ENCODE peak calls at places on chromosomes 16 and 17, in five cellular contexts. One of them, this sample, is unnamed.

GRCh38 chr17:42891539-42892152 is 9.0 kb upstream of the G6PC1 start:
- DNase-seq in OCI-LY7: no peak
- DNase-seq in GM23338: peak; percentile 57
- DNase-seq in SK-N-SH: no peak
- DNase-seq in neural progenitor cell: peak; percentile 33
- DNase-seq in this sample: no peak

GRCh38 chr16:51193879-51194278 is 42.8 kb upstream of the SALL1 start:
- DNase-seq in SK-N-SH: no peak
- DNase-seq in GM23338: no peak
- DNase-seq in OCI-LY7: no peak
- DNase-seq in neural progenitor cell: no peak
- DNase-seq in this sample: no peak

GRCh38 chr17:57615836-57616235 is 129.3 kb downstream of the CCDC182 start:
- DNase-seq in neural progenitor cell: no peak
- DNase-seq in GM23338: no peak
- DNase-seq in SK-N-SH: no peak
- DNase-seq in OCI-LY7: no peak
- DNase-seq in this sample: no peak

GRCh38 chr16:4604401-4604800 is 10.3 kb downstream of the UBALD1 start:
- DNase-seq in OCI-LY7: no peak
- DNase-seq in neural progenitor cell: no peak
- DNase-seq in SK-N-SH: peak; percentile 35
- DNase-seq in GM23338: no peak
- DNase-seq in this sample: no peak

GRCh38 chr17:49459401-49459984 is 35.6 kb upstream of the NGFR start:
- DNase-seq in neural progenitor cell: no peak
- DNase-seq in SK-N-SH: no peak
- DNase-seq in GM23338: peak; percentile 66
- DNase-seq in OCI-LY7: no peak
- DNase-seq in this sample: no peak

GRCh38 chr17:42199411-42200011 is 5.2 kb upstream of the GHDC start:
- DNase-seq in SK-N-SH: no peak
- DNase-seq in neural progenitor cell: no peak
- DNase-seq in GM23338: no peak
- DNase-seq in OCI-LY7: no peak
- DNase-seq in this sample: no peak

GRCh38 chr17:71438631-71439146 is 682.1 kb upstream of the SOX9 start:
- DNase-seq in SK-N-SH: peak; percentile 56
- DNase-seq in OCI-LY7: no peak
- DNase-seq in neural progenitor cell: no peak
- DNase-seq in GM23338: no peak
- DNase-seq in this sample: peak; percentile 97

GRCh38 chr16:23104032-23104955 is 45.0 kb downstream of the USP31 start:
- DNase-seq in neural progenitor cell: no peak
- DNase-seq in OCI-LY7: no peak
- DNase-seq in SK-N-SH: no peak
- DNase-seq in GM23338: no peak
- DNase-seq in this sample: no peak

GRCh38 chr17:46800573-46800972 is 17.9 kb downstream of the WNT3 start:
- DNase-seq in OCI-LY7: no peak
- DNase-seq in SK-N-SH: no peak
- DNase-seq in neural progenitor cell: no peak
- DNase-seq in GM23338: no peak
- DNase-seq in this sample: no peak

GRCh38 chr16:48542020-48542473 is 67.9 kb downstream of the N4BP1 start:
- DNase-seq in GM23338: peak; percentile 36
- DNase-seq in OCI-LY7: peak; percentile 38
- DNase-seq in SK-N-SH: peak; percentile 78
- DNase-seq in neural progenitor cell: peak; percentile 47
- DNase-seq in this sample: peak; percentile 37

GRCh38 chr17:27381007-27381501 is 75.2 kb upstream of the KSR1 start:
- DNase-seq in SK-N-SH: peak; percentile 89
- DNase-seq in OCI-LY7: peak; percentile 70
- DNase-seq in neural progenitor cell: peak; percentile 80
- DNase-seq in GM23338: peak; percentile 95
- DNase-seq in this sample: peak; percentile 43

GRCh38 chr17:53628011-53628410 is 194.7 kb upstream of the KIF2B start:
- DNase-seq in SK-N-SH: no peak
- DNase-seq in neural progenitor cell: no peak
- DNase-seq in OCI-LY7: no peak
- DNase-seq in GM23338: no peak
- DNase-seq in this sample: peak; percentile 33

GRCh38 chr16:88928405-88929375 is 48.3 kb downstream of the CBFA2T3 start:
- DNase-seq in SK-N-SH: no peak
- DNase-seq in OCI-LY7: no peak
- DNase-seq in GM23338: no peak
- DNase-seq in neural progenitor cell: no peak
- DNase-seq in this sample: no peak

GRCh38 chr16:13733561-13733960 is 186.4 kb upstream of the ERCC4 start:
- DNase-seq in neural progenitor cell: no peak
- DNase-seq in GM23338: no peak
- DNase-seq in SK-N-SH: no peak
- DNase-seq in OCI-LY7: no peak
- DNase-seq in this sample: no peak

GRCh38 chr16:2971985-2972784 is 3.0 kb downstream of the PAQR4 start:
- DNase-seq in GM23338: no peak
- DNase-seq in OCI-LY7: no peak
- DNase-seq in neural progenitor cell: no peak
- DNase-seq in SK-N-SH: no peak
- DNase-seq in this sample: no peak

GRCh38 chr17:6306820-6307219 is 128.1 kb downstream of the AIPL1 start:
- DNase-seq in neural progenitor cell: peak; percentile 31
- DNase-seq in SK-N-SH: no peak
- DNase-seq in OCI-LY7: no peak
- DNase-seq in GM23338: no peak
- DNase-seq in this sample: peak; percentile 5

GRCh38 chr16:67844441-67844840 is 2.3 kb upstream of the NUTF2 start:
- DNase-seq in neural progenitor cell: peak; percentile 50
- DNase-seq in GM23338: peak; percentile 27
- DNase-seq in OCI-LY7: peak; percentile 23
- DNase-seq in SK-N-SH: no peak
- DNase-seq in this sample: peak; percentile 18

GRCh38 chr17:8444506-8444905 is 8.8 kb downstream of the NDEL1 start:
- DNase-seq in neural progenitor cell: no peak
- DNase-seq in SK-N-SH: no peak
- DNase-seq in OCI-LY7: no peak
- DNase-seq in GM23338: no peak
- DNase-seq in this sample: no peak

GRCh38 chr16:63461248-63461841 is 1425.1 kb upstream of the CDH8 start:
- DNase-seq in GM23338: peak; percentile 75
- DNase-seq in SK-N-SH: peak; percentile 18
- DNase-seq in OCI-LY7: peak; percentile 45
- DNase-seq in neural progenitor cell: peak; percentile 73
- DNase-seq in this sample: peak; percentile 59

GRCh38 chr17:57574040-57574513 is 171.0 kb downstream of the CCDC182 start:
- DNase-seq in OCI-LY7: no peak
- DNase-seq in SK-N-SH: no peak
- DNase-seq in neural progenitor cell: no peak
- DNase-seq in GM23338: no peak
- DNase-seq in this sample: peak; percentile 62

GRCh38 chr17:42016952-42017865 is at the start of gene DNAJC7:
- DNase-seq in neural progenitor cell: peak; percentile 97
- DNase-seq in SK-N-SH: peak; percentile 94
- DNase-seq in OCI-LY7: peak; percentile 96
- DNase-seq in GM23338: peak; percentile 97
- DNase-seq in this sample: peak; percentile 81

GRCh38 chr17:49249292-49249794 is 18.8 kb upstream of the PHOSPHO1 start:
- DNase-seq in SK-N-SH: no peak
- DNase-seq in GM23338: no peak
- DNase-seq in OCI-LY7: no peak
- DNase-seq in neural progenitor cell: no peak
- DNase-seq in this sample: peak; percentile 32

GRCh38 chr16:85609539-85609938 is 3.6 kb upstream of the GSE1 start:
- DNase-seq in neural progenitor cell: no peak
- DNase-seq in OCI-LY7: no peak
- DNase-seq in GM23338: no peak
- DNase-seq in SK-N-SH: no peak
- DNase-seq in this sample: no peak
- H4K20me1 ChIP-seq in neural progenitor cell: peaks cover 33% of the 10 kb centered on the region
- H4K20me1 ChIP-seq in OCI-LY7: no peaks in the 10 kb centered on the region
- H4K20me1 ChIP-seq in GM23338: no peaks in the 10 kb centered on the region
- H4K20me1 ChIP-seq in SK-N-SH: peaks cover 26% of the 10 kb centered on the region
- H4K20me1 ChIP-seq in this sample: no peaks in the 10 kb centered on the region

GRCh38 chr16:65123846-65124513 is 2.1 kb upstream of the CDH11 start:
- DNase-seq in SK-N-SH: no peak
- DNase-seq in OCI-LY7: no peak
- DNase-seq in neural progenitor cell: peak; percentile 14
- DNase-seq in GM23338: peak; percentile 12
- DNase-seq in this sample: no peak

GRCh38 chr16:65126845-65127624 is 5.2 kb upstream of the CDH11 start:
- DNase-seq in neural progenitor cell: no peak
- DNase-seq in OCI-LY7: no peak
- DNase-seq in SK-N-SH: no peak
- DNase-seq in GM23338: peak; percentile 26
- DNase-seq in this sample: no peak

GRCh38 chr16:65124596-65124995 is 2.7 kb upstream of the CDH11 start:
- DNase-seq in GM23338: no peak
- DNase-seq in neural progenitor cell: no peak
- DNase-seq in SK-N-SH: no peak
- DNase-seq in OCI-LY7: no peak
- DNase-seq in this sample: no peak

GRCh38 chr16:65125322-65125721 is 3.5 kb upstream of the CDH11 start:
- DNase-seq in neural progenitor cell: no peak
- DNase-seq in SK-N-SH: no peak
- DNase-seq in OCI-LY7: no peak
- DNase-seq in GM23338: no peak
- DNase-seq in this sample: no peak

DNA sequence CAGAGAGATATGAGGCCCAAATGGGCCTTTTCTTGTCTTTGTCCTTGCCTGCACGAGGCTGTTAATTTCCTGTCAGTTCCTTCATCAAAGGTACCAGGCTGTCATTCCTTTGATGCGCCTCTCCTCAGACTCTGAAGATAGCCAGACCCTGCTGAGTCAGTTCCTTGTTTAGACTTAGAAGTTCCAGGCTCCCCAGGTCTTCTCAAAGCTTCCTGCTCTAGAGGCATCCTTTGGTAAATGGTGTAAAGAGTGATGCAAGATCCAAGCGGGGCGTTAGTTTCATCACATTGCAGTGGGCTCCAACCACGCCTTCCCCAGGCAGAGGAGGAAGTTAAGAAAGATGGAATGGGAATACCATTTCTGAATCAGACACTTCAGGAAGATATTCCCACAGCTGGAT is 4.0 kb upstream of the CDH11 start:
- DNase-seq in OCI-LY7: no peak
- DNase-seq in SK-N-SH: no peak
- DNase-seq in neural progenitor cell: no peak
- DNase-seq in GM23338: no peak
- DNase-seq in this sample: no peak
- TF ChIP-seq EZH2phosphoT487 in OCI-LY7: no peak
- TF ChIP-seq EZH2phosphoT487 in SK-N-SH: no peak
- TF ChIP-seq EZH2phosphoT487 in neural progenitor cell: no peak
- TF ChIP-seq EZH2phosphoT487 in GM23338: no peak
- TF ChIP-seq EZH2phosphoT487 in this sample: no peak

GRCh38 chr16:87538594-87538993 is 45.8 kb upstream of the ZCCHC14 start:
- DNase-seq in SK-N-SH: no peak
- DNase-seq in GM23338: no peak
- DNase-seq in OCI-LY7: no peak
- DNase-seq in neural progenitor cell: no peak
- DNase-seq in this sample: no peak

GRCh38 chr16:87536795-87537142 is 43.9 kb upstream of the ZCCHC14 start:
- DNase-seq in OCI-LY7: no peak
- DNase-seq in GM23338: no peak
- DNase-seq in neural progenitor cell: no peak
- DNase-seq in SK-N-SH: no peak
- DNase-seq in this sample: no peak

GRCh38 chr16:87535855-87536794 is 43.3 kb upstream of the ZCCHC14 start:
- DNase-seq in neural progenitor cell: no peak
- DNase-seq in SK-N-SH: no peak
- DNase-seq in OCI-LY7: no peak
- DNase-seq in GM23338: peak; percentile 87
- DNase-seq in this sample: no peak

GRCh38 chr16:87539113-87539512 is 46.3 kb upstream of the ZCCHC14 start:
- DNase-seq in OCI-LY7: no peak
- DNase-seq in SK-N-SH: no peak
- DNase-seq in GM23338: no peak
- DNase-seq in neural progenitor cell: no peak
- DNase-seq in this sample: no peak

DNA sequence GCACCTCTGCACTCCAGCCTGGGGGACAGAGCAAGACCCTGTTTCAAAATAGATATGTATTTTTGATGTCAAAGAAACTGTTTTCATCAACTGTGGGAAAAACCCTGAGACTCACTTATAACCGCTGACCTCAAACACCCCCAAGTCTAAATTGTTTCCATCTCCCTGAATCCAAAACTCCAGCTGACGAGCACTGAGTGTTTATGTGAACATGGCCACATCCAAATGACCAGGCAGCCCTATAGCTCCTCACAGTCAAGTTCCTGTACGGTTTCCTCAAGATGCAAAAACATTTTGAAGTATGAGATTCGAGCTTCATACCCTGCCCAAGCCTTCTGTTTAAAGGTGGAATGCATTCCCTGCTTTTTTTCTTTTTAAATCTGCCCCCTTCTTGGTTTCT is 45.3 kb upstream of the ZCCHC14 start:
- DNase-seq in SK-N-SH: no peak
- DNase-seq in GM23338: no peak
- DNase-seq in OCI-LY7: no peak
- DNase-seq in neural progenitor cell: no peak
- DNase-seq in this sample: no peak
- H3K4me3 ChIP-seq in SK-N-SH: no peak overlapping the region
- H3K4me3 ChIP-seq in GM23338: no peak overlapping the region
- H3K4me3 ChIP-seq in OCI-LY7: no peak overlapping the region
- H3K4me3 ChIP-seq in neural progenitor cell: no peak overlapping the region
- H3K4me3 ChIP-seq in this sample: no peak overlapping the region

DNA sequence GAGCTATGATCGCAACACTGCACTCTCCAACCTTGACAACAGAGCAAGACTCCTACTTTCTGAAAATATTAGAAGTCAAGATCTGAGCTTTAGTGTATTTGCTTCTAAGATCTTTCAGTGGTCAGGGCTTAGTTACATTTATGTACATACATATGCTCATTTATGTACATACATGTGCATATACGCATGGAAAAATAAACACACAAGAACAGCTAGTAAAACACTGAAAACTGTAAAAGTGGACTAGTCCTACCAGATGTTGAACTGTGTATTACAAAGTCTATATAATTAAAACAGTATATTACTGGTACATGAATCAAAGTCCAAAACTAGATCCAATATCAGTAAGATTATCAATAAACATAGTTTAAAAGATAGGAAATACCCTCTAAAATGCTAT is 28.3 kb downstream of the PTRH2 start:
- DNase-seq in neural progenitor cell: no peak
- DNase-seq in GM23338: no peak
- DNase-seq in SK-N-SH: no peak
- DNase-seq in OCI-LY7: no peak
- DNase-seq in this sample: no peak
- H4K20me1 ChIP-seq in neural progenitor cell: no peaks in the 10 kb centered on the region
- H4K20me1 ChIP-seq in GM23338: peaks cover 6% of the 10 kb centered on the region
- H4K20me1 ChIP-seq in SK-N-SH: no peaks in the 10 kb centered on the region
- H4K20me1 ChIP-seq in OCI-LY7: no peaks in the 10 kb centered on the region
- H4K20me1 ChIP-seq in this sample: no peaks in the 10 kb centered on the region

GRCh38 chr17:19331134-19331533 is 31.4 kb downstream of the B9D1 start:
- DNase-seq in neural progenitor cell: no peak
- DNase-seq in GM23338: no peak
- DNase-seq in SK-N-SH: no peak
- DNase-seq in OCI-LY7: no peak
- DNase-seq in this sample: no peak
- TF ChIP-seq EZH2phosphoT487 in neural progenitor cell: no peak
- TF ChIP-seq EZH2phosphoT487 in GM23338: no peak
- TF ChIP-seq EZH2phosphoT487 in SK-N-SH: no peak
- TF ChIP-seq EZH2phosphoT487 in OCI-LY7: no peak
- TF ChIP-seq EZH2phosphoT487 in this sample: no peak

This sample was measured in PC-3.